ENCODE peak calls at places on chromosomes 6 and 20, in six cellular contexts. D, W, H, I, L and G are unnamed samples.

GRCh38 chr20:9179193-9179802 is 110.4 kb downstream of the PLCB4 start:
- DNase-seq in I (no peak), W (peak; percentile 68), D (no peak), H (no peak), L (no peak), G (no peak)

GRCh38 chr6:46583711-46584110 is 68.9 kb downstream of the CYP39A1 start:
- DNase-seq in I (no peak), W (peak; percentile 41), L (no peak), D (no peak), H (no peak), G (no peak)

GRCh38 chr20:48530957-48531356 is 296.8 kb downstream of the PREX1 start:
- DNase-seq in W (no peak), D (no peak), I (no peak), H (no peak), L (no peak), G (no peak)

GRCh38 chr6:167058261-167058660 is 59.1 kb downstream of the CEP43 start:
- DNase-seq in W (no peak), L (no peak), H (no peak), D (no peak), I (no peak), G (no peak)

GRCh38 chr6:97068211-97068610 is 143.7 kb downstream of the KLHL32 start:
- DNase-seq in I (peak; percentile 24), D (no peak), H (peak; percentile 12), W (peak; percentile 69), L (no peak), G (no peak)

GRCh38 chr20:3551681-3552434 is 81.0 kb downstream of the ATRN start:
- DNase-seq in L (no peak), D (no peak), W (peak; percentile 31), H (no peak), I (no peak), G (no peak)

GRCh38 chr6:157556671-157557430 is 175.9 kb downstream of the ZDHHC14 start:
- DNase-seq in H (no peak), D (no peak), I (peak; percentile 74), W (no peak), L (no peak), G (peak; percentile 43)

GRCh38 chr6:2748183-2748582 is 2.5 kb downstream of the MYLK4 start:
- DNase-seq in W (no peak), H (no peak), L (no peak), I (no peak), D (no peak), G (no peak)

GRCh38 chr6:19415605-19416326 is 421.4 kb upstream of the ID4 start:
- DNase-seq in L (no peak), W (peak; percentile 84), I (no peak), D (no peak), H (peak; percentile 47), G (no peak)

GRCh38 chr6:159982726-159983506 is 14.0 kb downstream of the IGF2R start:
- DNase-seq in D (no peak), I (peak; percentile 51), L (no peak), W (peak; percentile 38), H (no peak), G (no peak)

GRCh38 chr20:4233520-4233919 is 218.2 kb upstream of the RNF24 start:
- DNase-seq in L (no peak), I (no peak), W (no peak), D (no peak), H (no peak), G (no peak)

GRCh38 chr6:46541556-46541955 is 50.3 kb upstream of the RCAN2 start:
- DNase-seq in D (no peak), I (no peak), W (no peak), L (no peak), H (no peak), G (no peak)

GRCh38 chr6:108560463-108561308 is at the start of gene FOXO3:
- DNase-seq in H (peak; percentile 76), I (peak; percentile 93), D (peak; percentile 65), W (peak; percentile 94), L (no peak), G (peak; percentile 82)

GRCh38 chr6:158653577-158654354 is 3.9 kb downstream of the SYTL3 start:
- DNase-seq in H (no peak), W (no peak), I (peak; percentile 87), D (peak; percentile 87), L (no peak), G (peak; percentile 52)

GRCh38 chr6:1584996-1585668 is 24.6 kb upstream of the FOXC1 start:
- DNase-seq in W (no peak), L (no peak), I (no peak), H (no peak), D (no peak), G (no peak)

GRCh38 chr20:34713194-34713943 is 9.2 kb downstream of the TP53INP2 start:
- DNase-seq in W (peak; percentile 96), L (peak; percentile 84), D (no peak), I (no peak), H (peak; percentile 67), G (peak; percentile 44)

GRCh38 chr6:82270791-82271392 is 23.3 kb upstream of the IBTK start:
- DNase-seq in H (peak; percentile 24), D (no peak), W (peak; percentile 64), L (no peak), I (peak; percentile 53), G (peak; percentile 28)

GRCh38 chr6:2412731-2413130 is 167.3 kb upstream of the GMDS start:
- DNase-seq in L (peak; percentile 28), H (no peak), I (no peak), D (no peak), W (peak; percentile 82), G (no peak)

GRCh38 chr6:44630125-44631028 is 242.9 kb downstream of the CDC5L start:
- DNase-seq in H (peak; percentile 42), L (no peak), W (peak; percentile 76), D (no peak), I (peak; percentile 62), G (no peak)

GRCh38 chr6:3194535-3195376 is 32.7 kb downstream of the TUBB2B start:
- DNase-seq in W (no peak), H (no peak), I (no peak), L (no peak), D (no peak), G (no peak)

GRCh38 chr6:170575250-170575649 is 9.2 kb downstream of the PDCD2 start:
- DNase-seq in W (peak; percentile 47), H (no peak), L (no peak), D (no peak), I (no peak), G (no peak)

GRCh38 chr20:59153355-59153681 is 10.3 kb upstream of the ZNF831 start:
- DNase-seq in W (no peak), I (no peak), D (no peak), L (no peak), H (no peak), G (no peak)

GRCh38 chr6:105077592-105078463 is 102.0 kb downstream of the POPDC3 start:
- DNase-seq in H (peak; percentile 44), L (no peak), D (no peak), I (peak; percentile 52), W (peak; percentile 78), G (no peak)

GRCh38 chr20:52003976-52004375 is 187.6 kb downstream of the ZFP64 start:
- DNase-seq in D (no peak), H (no peak), L (no peak), W (no peak), I (no peak), G (no peak)

GRCh38 chr20:64245746-64246595 is 9.6 kb upstream of the PCMTD2 start:
- DNase-seq in W (no peak), I (no peak), L (no peak), D (no peak), H (no peak), G (no peak)

GRCh38 chr6:16758163-16758975 is 2.9 kb downstream of the ATXN1 start:
- DNase-seq in L (no peak), H (no peak), W (peak; percentile 63), I (no peak), D (no peak), G (no peak)

GRCh38 chr6:31214516-31214915 is 44.0 kb upstream of the POU5F1 start:
- DNase-seq in W (no peak), I (no peak), H (no peak), L (no peak), D (no peak), G (no peak)

DNA sequence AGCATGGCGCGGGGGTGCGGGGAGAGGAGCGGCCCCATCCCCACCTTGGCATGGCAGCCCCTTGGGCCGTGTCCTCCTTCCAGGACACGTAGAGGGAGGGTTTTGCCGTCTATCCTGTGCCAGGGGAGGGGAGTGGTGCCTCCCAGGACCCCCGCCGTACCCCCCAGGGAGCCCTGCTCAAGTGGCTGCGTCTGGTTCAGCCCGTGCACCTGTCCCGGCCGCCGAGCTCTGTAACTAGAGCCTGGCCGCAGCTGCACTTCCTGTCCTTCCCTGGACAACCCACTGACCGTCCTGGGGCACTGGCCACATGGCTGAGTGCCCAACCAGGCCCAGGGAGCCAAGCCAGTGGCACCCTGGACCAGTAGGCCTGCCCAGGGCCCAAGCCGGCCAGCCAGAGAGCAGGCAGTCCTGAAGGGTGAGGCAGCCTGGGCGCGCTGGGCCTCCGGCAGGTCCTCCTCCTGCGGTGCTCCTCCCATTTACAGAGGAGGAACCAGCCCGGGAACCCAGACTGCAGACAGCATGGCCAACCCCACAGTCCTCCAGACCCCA is 8.9 kb downstream of the LAMA5 start:
- DNase-seq in W (no peak), D (no peak), I (no peak), H (no peak), L (no peak), G (no peak)
- H3K4me3 ChIP-seq in W (no peak overlapping the region), D (no peak overlapping the region), I (no peak overlapping the region), H (peak overlapping the region; percentile 7), L (no peak overlapping the region), G (no peak overlapping the region)

DNA sequence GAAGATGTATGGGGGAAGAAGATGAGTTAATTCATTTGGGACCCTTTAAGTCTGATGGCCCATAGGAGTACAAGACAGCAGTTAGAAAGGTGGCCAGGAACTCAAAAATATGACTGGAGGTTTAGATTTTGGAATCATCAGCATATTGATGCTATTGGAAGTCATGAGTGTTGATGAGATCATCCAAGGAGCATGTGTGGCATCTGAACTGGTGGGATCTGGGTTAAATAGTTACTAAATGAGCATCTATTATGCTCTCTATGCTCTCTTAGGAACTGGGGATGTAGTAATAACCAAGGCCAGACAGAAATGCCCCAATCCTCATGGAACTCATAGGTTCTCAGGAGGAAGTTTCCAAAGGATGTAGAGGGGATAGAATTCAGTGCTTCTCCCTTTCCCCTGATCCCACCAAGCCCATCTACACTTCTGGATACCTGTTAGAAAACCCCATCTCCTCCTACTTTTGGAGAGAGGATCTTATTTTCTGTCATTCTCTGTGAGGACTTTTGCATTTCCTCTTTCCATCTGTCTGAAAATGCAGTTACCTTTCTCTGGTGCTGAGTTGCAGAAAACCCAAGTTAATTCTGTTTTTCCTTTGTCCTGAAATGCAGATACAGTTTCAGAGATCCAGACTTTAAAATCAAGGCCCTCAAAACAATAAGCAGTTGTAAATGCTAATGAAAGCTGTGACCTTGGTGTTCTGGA is 65.9 kb downstream of the TBC1D7 start:
- DNase-seq in L (no peak), W (peak; percentile 8), H (no peak), D (no peak), I (no peak), G (no peak)
- H3K4me3 ChIP-seq in L (no peak overlapping the region), W (no peak overlapping the region), H (no peak overlapping the region), D (no peak overlapping the region), I (no peak overlapping the region), G (no peak overlapping the region)

GRCh38 chr6:140319209-140319608 is 944.8 kb upstream of the CITED2 start:
- DNase-seq in I (peak; percentile 54), D (no peak), H (no peak), L (no peak), W (peak; percentile 43), G (peak; percentile 13)
- H3K4me3 ChIP-seq in I (peak overlapping the region; percentile 3), D (no peak overlapping the region), H (no peak overlapping the region), L (no peak overlapping the region), W (peak overlapping the region; percentile 59), G (no peak overlapping the region)

GRCh38 chr20:60378620-60379019 is 420.4 kb downstream of the CDH26 start:
- DNase-seq in W (no peak), I (no peak), H (no peak), D (no peak), L (no peak), G (no peak)
- H3K4me3 ChIP-seq in W (no peak overlapping the region), I (no peak overlapping the region), H (no peak overlapping the region), D (no peak overlapping the region), L (no peak overlapping the region), G (no peak overlapping the region)

GRCh38 chr6:8175046-8175777 is 72.9 kb upstream of the EEF1E1 start:
- DNase-seq in I (no peak), H (no peak), D (no peak), W (no peak), L (no peak), G (no peak)
- H3K4me3 ChIP-seq in I (no peak overlapping the region), H (no peak overlapping the region), D (no peak overlapping the region), W (no peak overlapping the region), L (no peak overlapping the region), G (no peak overlapping the region)